ENCODE peak calls at places on chromosomes 1 and 21, in nine cellular contexts. X, M, J, V, Z, C, L, H and W are unnamed samples.

GRCh38 chr1:167454929-167455785 is 63.2 kb downstream of the CD247 start:
- DNase-seq in X (peak; percentile 87), M (peak; percentile 26), J (peak; percentile 73), V (peak; percentile 85), Z (peak; percentile 59), C (peak; percentile 56), L (peak; percentile 87), H (no peak), W (no peak)

GRCh38 chr1:194538453-194538852 is 1352.0 kb upstream of the B3GALT2 start:
- DNase-seq in X (no peak), M (no peak), J (no peak), V (no peak), Z (peak; percentile 14), C (no peak), L (no peak), H (no peak), W (no peak)

GRCh38 chr1:181111559-181111958 is 23.1 kb downstream of the IER5 start:
- DNase-seq in X (no peak), M (peak; percentile 81), J (no peak), V (no peak), Z (peak; percentile 66), C (no peak), L (no peak), H (no peak), W (no peak)

GRCh38 chr1:36107394-36107793 is 17.6 kb downstream of the COL8A2 start:
- DNase-seq in X (no peak), M (no peak), J (no peak), V (no peak), Z (no peak), C (no peak), L (no peak), H (no peak), W (no peak)

GRCh38 chr1:6180578-6181311 is 624 bp upstream of the CHD5 start:
- DNase-seq in X (no peak), M (no peak), J (no peak), V (no peak), Z (no peak), C (no peak), L (peak; percentile 27), H (no peak), W (no peak)

GRCh38 chr21:35324372-35325220 is 275.5 kb upstream of the RUNX1 start:
- DNase-seq in X (no peak), M (peak; percentile 71), J (no peak), V (no peak), Z (peak; percentile 96), C (no peak), L (no peak), H (no peak), W (no peak)

GRCh38 chr1:68232354-68233148 is at the start of gene WLS:
- DNase-seq in X (no peak), M (peak; percentile 76), J (peak; percentile 77), V (no peak), Z (peak; percentile 81), C (peak; percentile 82), L (peak; percentile 9), H (peak; percentile 60), W (peak; percentile 73)

GRCh38 chr1:78377356-78377928 is 113.3 kb upstream of the PTGFR start:
- DNase-seq in X (no peak), M (peak; percentile 62), J (no peak), V (no peak), Z (peak; percentile 14), C (peak; percentile 15), L (no peak), H (no peak), W (no peak)

GRCh38 chr1:39174400-39175081 is 30.0 kb upstream of the MACF1 start:
- DNase-seq in X (no peak), M (no peak), J (no peak), V (no peak), Z (no peak), C (no peak), L (no peak), H (no peak), W (no peak)

GRCh38 chr1:198234511-198235251 is 77.9 kb downstream of the NEK7 start:
- DNase-seq in X (no peak), M (peak; percentile 68), J (no peak), V (no peak), Z (peak; percentile 74), C (no peak), L (no peak), H (no peak), W (no peak)

GRCh38 chr1:204410764-204411450 is 710 bp downstream of the PPP1R15B start:
- DNase-seq in X (peak; percentile 72), M (peak; percentile 59), J (peak; percentile 65), V (peak; percentile 51), Z (peak; percentile 55), C (peak; percentile 35), L (peak; percentile 61), H (no peak), W (no peak)

GRCh38 chr1:209504571-209504970 is 78.9 kb upstream of the CAMK1G start:
- DNase-seq in X (no peak), M (peak; percentile 4), J (no peak), V (no peak), Z (peak; percentile 13), C (no peak), L (no peak), H (no peak), W (no peak)

GRCh38 chr1:174982971-174983689 is 16.6 kb upstream of the CACYBP start:
- DNase-seq in X (no peak), M (peak; percentile 57), J (no peak), V (peak; percentile 76), Z (peak; percentile 41), C (peak; percentile 49), L (peak; percentile 36), H (no peak), W (no peak)

GRCh38 chr1:166947398-166948043 is 27.8 kb downstream of the ILDR2 start:
- DNase-seq in X (no peak), M (peak; percentile 65), J (no peak), V (no peak), Z (peak; percentile 83), C (no peak), L (peak; percentile 9), H (peak; percentile 90), W (no peak)